ENCODE peak calls at places on chromosomes 13 and 19, in nine cellular contexts. R is H1; Y is substantia nigra; W is mammary epithelial cell; G is AG08395; S is cardiac muscle cell; N is CD8-positive, alpha-beta T cell; P is pancreas; T is SJCRH30. O is an unnamed sample.

GRCh38 chr13:105920375-105920774 is 615.1 kb downstream of the EFNB2 start:
- DNase-seq in W (peak), P (no peak), G (peak), Y (no peak), N (no peak), T (no peak), R (no peak), S (no peak), O (no peak)

GRCh38 chr19:10027158-10027997 is 14.1 kb downstream of the RDH8 start:
- DNase-seq in W (peak), P (peak), T (peak), S (peak), N (peak), R (peak), Y (peak), G (peak), O (peak)

GRCh38 chr13:111115051-111115840 is at the start of gene ARHGEF7:
- DNase-seq in S (peak), G (peak), N (no peak), W (no peak), T (no peak), P (no peak), Y (no peak), R (peak), O (peak)

GRCh38 chr13:101258071-101258470 is 158.2 kb downstream of the NALCN start:
- DNase-seq in W (peak), P (no peak), R (no peak), G (peak), S (no peak), Y (no peak), T (peak), N (no peak), O (no peak)

GRCh38 chr19:30047355-30047895 is 105.4 kb downstream of the URI1 start:
- DNase-seq in T (no peak), Y (no peak), S (no peak), G (no peak), R (no peak), N (no peak), P (no peak), W (no peak), O (no peak)

GRCh38 chr19:51904331-51905165 is at the start of gene ZNF649:
- DNase-seq in R (peak), P (peak), S (peak), G (peak), Y (peak), T (peak), W (peak), N (peak), O (peak)

GRCh38 chr19:4067396-4068057 is 828 bp upstream of the ZBTB7A start:
- DNase-seq in G (no peak), S (peak), N (no peak), P (peak), R (no peak), W (no peak), Y (peak), T (no peak), O (no peak)

GRCh38 chr13:29849731-29850212 is 645 bp downstream of the UBL3 start:
- DNase-seq in T (peak), Y (peak), R (peak), G (peak), S (peak), N (no peak), P (peak), W (peak), O (peak)

GRCh38 chr19:15213715-15214381 is 13.1 kb upstream of the NOTCH3 start:
- DNase-seq in G (no peak), P (no peak), S (no peak), N (no peak), R (no peak), W (no peak), Y (no peak), T (peak), O (no peak)

GRCh38 chr13:44317752-44318550 is 55.7 kb upstream of the SERP2 start:
- DNase-seq in G (peak), W (peak), N (no peak), Y (no peak), T (peak), R (no peak), P (no peak), S (no peak), O (no peak)

GRCh38 chr13:111917086-111917485 is 149.9 kb upstream of the SOX1 start:
- DNase-seq in R (no peak), N (no peak), T (no peak), S (no peak), W (no peak), Y (no peak), P (no peak), G (no peak), O (no peak)

O was measured in HEK293T.